ENCODE peak calls at places on chromosomes 11 and 22, in seven cellular contexts. L is progenitor cell of endocrine pancreas, I is kidney, U is AG10803, Q is neural progenitor cell, E is bronchial epithelial cell, N is mesothelial cell of epicardium. C is an unnamed sample.

GRCh38 chr11:61534025-61534900 is 25.7 kb downstream of the LRRC10B start:
- DNase-seq in L (no peak), I (no peak), U (no peak), Q (no peak), E (no peak), N (no peak), C (no peak)

GRCh38 chr22:44336962-44337657 is 24.4 kb upstream of the SHISAL1 start:
- DNase-seq in L (no peak), I (no peak), U (no peak), Q (peak), E (peak), N (no peak), C (no peak)

GRCh38 chr11:117457835-117458234 is 130.2 kb downstream of the CEP164 start:
- DNase-seq in L (no peak), I (no peak), U (no peak), Q (no peak), E (no peak), N (no peak), C (no peak)

GRCh38 chr11:70721006-70721405 is 322.7 kb downstream of the CTTN start:
- DNase-seq in L (no peak), I (no peak), U (no peak), Q (no peak), E (no peak), N (no peak), C (no peak)

GRCh38 chr11:303359-303758 is 4.0 kb upstream of the IFITM5 start:
- DNase-seq in L (no peak), I (no peak), U (no peak), Q (no peak), E (no peak), N (no peak), C (no peak)

GRCh38 chr11:118635642-118636041 is 28.2 kb downstream of the PHLDB1 start:
- DNase-seq in L (no peak), I (no peak), U (no peak), Q (no peak), E (no peak), N (no peak), C (no peak)

GRCh38 chr22:44642096-44642644 is 59.8 kb upstream of the PRR5 start:
- DNase-seq in L (no peak), I (peak), U (no peak), Q (no peak), E (no peak), N (no peak), C (no peak)

GRCh38 chr11:70107191-70107590 is 29.1 kb downstream of the ANO1 start:
- DNase-seq in L (no peak), I (no peak), U (no peak), Q (no peak), E (no peak), N (no peak), C (no peak)

GRCh38 chr22:41598081-41598480 is 8.4 kb upstream of the PMM1 start:
- DNase-seq in L (no peak), I (peak), U (peak), Q (no peak), E (peak), N (no peak), C (no peak)

GRCh38 chr22:19962909-19963806 is 21.5 kb upstream of the TXNRD2 start:
- DNase-seq in L (peak), I (peak), U (peak), Q (no peak), E (peak), N (no peak), C (no peak)

GRCh38 chr22:24894998-24895397 is 51.5 kb downstream of the LHFPL7 start:
- DNase-seq in L (no peak), I (peak), U (peak), Q (no peak), E (peak), N (no peak), C (no peak)

GRCh38 chr11:62575156-62575555 is 1.5 kb upstream of the EEF1G start:
- DNase-seq in L (no peak), I (peak), U (no peak), Q (no peak), E (no peak), N (no peak), C (no peak)

GRCh38 chr11:87628161-87628560 is 547.1 kb downstream of the RAB38 start:
- DNase-seq in L (no peak), I (no peak), U (no peak), Q (peak), E (no peak), N (no peak), C (no peak)

GRCh38 chr11:45675646-45676045 is 10.2 kb upstream of the CHST1 start:
- DNase-seq in L (no peak), I (peak), U (no peak), Q (no peak), E (no peak), N (no peak), C (no peak)

GRCh38 chr11:44852159-44852707 is 98.5 kb downstream of the TP53I11 start:
- DNase-seq in L (no peak), I (no peak), U (no peak), Q (no peak), E (peak), N (no peak), C (no peak)

GRCh38 chr11:2190670-2191471 is 19.3 kb upstream of the TH start:
- DNase-seq in L (no peak), I (no peak), U (no peak), Q (peak), E (no peak), N (no peak), C (no peak)

GRCh38 chr11:128513915-128514681 is 73.3 kb downstream of the ETS1 start:
- DNase-seq in L (no peak), I (no peak), U (no peak), Q (no peak), E (no peak), N (no peak), C (no peak)

GRCh38 chr11:3925513-3925912 is 70.0 kb downstream of the STIM1 start:
- DNase-seq in L (no peak), I (no peak), U (no peak), Q (no peak), E (no peak), N (no peak), C (no peak)

GRCh38 chr22:29071261-29072045 is 1.4 kb upstream of the KREMEN1 start:
- DNase-seq in L (peak), I (peak), U (no peak), Q (peak), E (peak), N (peak), C (peak)

GRCh38 chr22:46678003-46678657 is 57.9 kb downstream of the GRAMD4 start:
- DNase-seq in L (no peak), I (no peak), U (no peak), Q (no peak), E (no peak), N (no peak), C (no peak)

DNA sequence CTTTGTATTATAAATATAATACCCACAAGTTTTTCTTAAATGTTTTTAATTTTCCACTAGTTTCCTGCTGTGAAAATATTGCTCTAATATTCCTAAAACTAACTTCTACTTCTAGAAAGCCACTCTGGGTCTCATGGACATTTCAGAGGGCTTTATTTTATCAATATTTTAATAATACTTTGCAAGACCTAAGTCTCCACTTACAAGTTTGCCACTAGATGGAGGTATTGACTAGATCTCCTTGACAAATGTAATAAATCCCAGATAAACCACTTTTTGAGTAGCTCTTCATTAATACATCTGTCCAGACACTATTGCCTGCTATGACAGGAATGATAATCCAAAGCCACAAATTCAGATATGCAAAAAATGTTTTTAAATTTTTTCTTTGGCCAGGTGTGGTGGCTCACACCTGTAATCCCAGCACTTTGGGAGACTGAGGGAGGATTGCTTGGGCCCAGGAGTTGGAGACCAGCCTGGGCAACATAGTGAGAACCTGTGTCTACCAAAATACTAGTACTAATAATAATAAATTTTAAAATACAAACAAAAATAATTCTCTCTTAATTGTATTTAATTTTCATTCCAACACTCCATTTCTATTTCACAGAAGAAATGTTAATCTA is 3.5 kb upstream of the ACAT1 start:
- DNase-seq in L (no peak), I (no peak), U (peak), Q (peak), E (peak), N (no peak), C (no peak)
- TF ChIP-seq CTCF in L (peak), I (peak), U (peak), Q (peak), E (peak), N (no peak), C (peak)

GRCh38 chr11:67002921-67003411 is 20.0 kb upstream of the SYT12 start:
- DNase-seq in L (no peak), I (no peak), U (no peak), Q (no peak), E (no peak), N (no peak), C (no peak)

GRCh38 chr11:67001332-67001731 is 21.6 kb upstream of the SYT12 start:
- DNase-seq in L (no peak), I (no peak), U (no peak), Q (no peak), E (no peak), N (no peak), C (no peak)

GRCh38 chr11:66996609-66997273 is 21.6 kb downstream of the C11orf86 start:
- DNase-seq in L (no peak), I (peak), U (peak), Q (no peak), E (no peak), N (no peak), C (no peak)

GRCh38 chr11:67002297-67002913 is 20.5 kb upstream of the SYT12 start:
- DNase-seq in L (no peak), I (no peak), U (no peak), Q (peak), E (no peak), N (no peak), C (no peak)

GRCh38 chr11:66999555-66999954 is 23.4 kb upstream of the SYT12 start:
- DNase-seq in L (no peak), I (no peak), U (no peak), Q (no peak), E (no peak), N (no peak), C (no peak)
- TF ChIP-seq CTCF in L (no peak), I (no peak), U (no peak), Q (no peak), E (no peak), N (no peak), C (no peak)

GRCh38 chr11:102683277-102683676 is 22.3 kb downstream of the MMP27 start:
- DNase-seq in L (no peak), I (no peak), U (no peak), Q (peak), E (no peak), N (no peak), C (no peak)
- TF ChIP-seq CTCF in L (no peak), I (no peak), U (no peak), Q (no peak), E (no peak), N (no peak), C (no peak)

GRCh38 chr11:65615229-65615949 is at the start of gene PCNX3:
- DNase-seq in L (peak), I (peak), U (peak), Q (peak), E (peak), N (peak), C (peak)
- TF ChIP-seq CTCF in L (no peak), I (peak), U (no peak), Q (no peak), E (no peak), N (no peak), C (no peak)